ENCODE peak calls at places on chromosome 6, in ten cellular contexts. T is tibial artery; M is right cardiac atrium; Q is PC-3; N is upper lobe of right lung; K is CD4-positive, alpha-beta memory T cell; R is GM23248; H is cardiac muscle cell; Z is CD8-positive, alpha-beta T cell; L is brain microvascular endothelial cell. E is an unnamed sample.
A peak's percentile ranks its signal among the peaks of the same experiment; 100 is the strongest.

GRCh38 chr6:16377470-16377869 is 139.1 kb downstream of the GMPR start:
- DNase-seq in T (no peak), M (no peak), Q (no peak), N (no peak), K (no peak), R (no peak), H (no peak), Z (no peak), L (no peak), E (no peak)

GRCh38 chr6:22322103-22322882 is 25.5 kb upstream of the PRL start:
- DNase-seq in T (no peak), M (no peak), Q (no peak), N (no peak), K (no peak), R (no peak), H (no peak), Z (no peak), L (no peak), E (no peak)

GRCh38 chr6:114058435-114058834 is 87.5 kb upstream of the HDAC2 start:
- DNase-seq in T (no peak), M (no peak), Q (no peak), N (no peak), K (no peak), R (no peak), H (no peak), Z (no peak), L (no peak), E (no peak)

GRCh38 chr6:75143186-75143585 is 62.7 kb downstream of the COL12A1 start:
- DNase-seq in T (no peak), M (no peak), Q (no peak), N (no peak), K (no peak), R (peak; percentile 91), H (peak; percentile 71), Z (no peak), L (peak; percentile 81), E (no peak)

GRCh38 chr6:130615816-130616215 is 211.4 kb upstream of the SMLR1 start:
- DNase-seq in T (no peak), M (no peak), Q (no peak), N (no peak), K (no peak), R (no peak), H (no peak), Z (no peak), L (no peak), E (no peak)

GRCh38 chr6:167974644-167975344 is 22.7 kb upstream of the KIF25 start:
- DNase-seq in T (no peak), M (no peak), Q (peak; percentile 65), N (no peak), K (no peak), R (no peak), H (no peak), Z (no peak), L (peak; percentile 67), E (no peak)

GRCh38 chr6:128068110-128068460 is 167.2 kb upstream of the THEMIS start:
- DNase-seq in T (no peak), M (peak; percentile 46), Q (no peak), N (no peak), K (no peak), R (no peak), H (no peak), Z (no peak), L (no peak), E (no peak)

GRCh38 chr6:143400258-143401059 is 50.0 kb downstream of the ADAT2 start:
- DNase-seq in T (peak; percentile 71), M (peak; percentile 39), Q (peak; percentile 46), N (no peak), K (peak; percentile 7), R (no peak), H (peak; percentile 42), Z (no peak), L (no peak), E (no peak)

GRCh38 chr6:5084787-5085637 is at the start of gene PPP1R3G:
- DNase-seq in T (peak; percentile 79), M (peak; percentile 85), Q (peak; percentile 53), N (peak; percentile 70), K (no peak), R (peak; percentile 84), H (peak; percentile 75), Z (no peak), L (peak; percentile 35), E (no peak)

DNA sequence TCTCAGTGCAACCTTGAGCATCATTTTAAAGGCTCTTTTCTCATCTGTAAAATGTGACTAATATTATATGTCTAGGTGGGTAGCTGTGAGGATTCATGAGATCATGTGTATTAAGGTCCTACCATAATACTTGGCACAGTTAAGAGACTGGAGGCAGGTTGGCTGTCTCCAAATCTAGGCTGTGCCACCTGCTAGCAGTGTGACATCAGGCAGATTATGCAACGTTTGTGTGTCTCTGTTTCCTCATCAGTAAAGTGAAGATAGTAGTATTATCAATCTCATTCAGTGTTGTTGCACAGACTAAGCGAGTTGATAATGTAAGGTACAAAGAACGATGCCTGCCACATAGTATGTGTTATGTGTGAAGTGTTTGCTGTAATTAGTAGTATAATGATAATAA is 227.4 kb downstream of the SAMD5 start:
- DNase-seq in T (no peak), M (no peak), Q (no peak), N (no peak), K (no peak), R (no peak), H (no peak), Z (no peak), L (no peak), E (no peak)
- H3K27ac ChIP-seq in T (no peak overlapping the region), M (no peak overlapping the region), Q (no peak overlapping the region), N (no peak overlapping the region), K (no peak overlapping the region), R (no peak overlapping the region), H (no peak overlapping the region), Z (no peak overlapping the region), L (no peak overlapping the region), E (no peak overlapping the region)

GRCh38 chr6:67889682-67889995 is 745.4 kb upstream of the ADGRB3 start:
- DNase-seq in T (no peak), M (no peak), Q (no peak), N (no peak), K (no peak), R (no peak), H (no peak), Z (no peak), L (no peak), E (no peak)
- H3K4me3 ChIP-seq in T (no peak overlapping the region), M (no peak overlapping the region), Q (no peak overlapping the region), N (no peak overlapping the region), K (no peak overlapping the region), R (no peak overlapping the region), H (no peak overlapping the region), Z (no peak overlapping the region), L (no peak overlapping the region), E (no peak overlapping the region)

GRCh38 chr6:37706749-37707148 is 9.1 kb upstream of the MDGA1 start:
- DNase-seq in T (no peak), M (no peak), Q (no peak), N (no peak), K (no peak), R (no peak), H (no peak), Z (no peak), L (no peak), E (no peak)
- H3K27me3 ChIP-seq in T (no peaks in the 10 kb centered on the region), M (no peaks in the 10 kb centered on the region), Q (no peaks in the 10 kb centered on the region), N (no peaks in the 10 kb centered on the region), K (no peaks in the 10 kb centered on the region), R (no peaks in the 10 kb centered on the region), H (peaks cover 1% of the 10 kb centered on the region), Z (no peaks in the 10 kb centered on the region), L (no peaks in the 10 kb centered on the region), E (no peaks in the 10 kb centered on the region)

DNA sequence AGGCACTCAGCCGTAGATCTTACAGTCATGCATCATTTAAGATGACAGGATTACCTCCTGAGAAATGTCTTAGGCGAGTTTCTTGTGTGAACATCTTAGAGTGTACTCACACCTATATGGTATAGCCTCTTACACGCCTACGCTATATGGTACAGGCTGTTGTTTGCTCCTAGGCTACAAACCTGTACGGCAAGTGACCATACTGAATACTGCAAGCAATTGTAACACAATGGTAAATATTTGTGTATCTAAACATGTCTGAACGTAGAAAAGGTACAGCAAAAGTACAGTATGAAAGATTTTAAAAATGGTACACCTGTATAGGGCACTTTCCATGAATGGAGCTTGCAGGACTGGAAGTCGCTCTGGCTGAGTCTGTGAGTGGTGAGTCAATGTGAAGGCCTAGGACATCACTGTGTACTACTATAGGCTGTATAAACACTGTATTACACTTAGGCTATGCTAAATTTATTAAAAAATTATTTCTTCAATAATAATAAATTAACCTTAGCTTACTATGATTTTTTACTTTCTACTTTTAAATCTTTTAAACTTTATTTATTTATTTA is 540 bp upstream of the IL20RA start:
- DNase-seq in T (no peak), M (no peak), Q (peak; percentile 47), N (no peak), K (no peak), R (no peak), H (no peak), Z (no peak), L (no peak), E (no peak)
- H3K27ac ChIP-seq in T (no peak overlapping the region), M (no peak overlapping the region), Q (peak overlapping the region; percentile 60), N (peak overlapping the region; percentile 80), K (no peak overlapping the region), R (no peak overlapping the region), H (no peak overlapping the region), Z (no peak overlapping the region), L (no peak overlapping the region), E (no peak overlapping the region)

GRCh38 chr6:163836916-163837660 is 422.6 kb downstream of the QKI start:
- DNase-seq in T (no peak), M (no peak), Q (no peak), N (no peak), K (no peak), R (no peak), H (no peak), Z (no peak), L (no peak), E (no peak)

GRCh38 chr6:163839296-163839695 is 424.8 kb downstream of the QKI start:
- DNase-seq in T (no peak), M (no peak), Q (no peak), N (no peak), K (no peak), R (no peak), H (no peak), Z (no peak), L (no peak), E (no peak)

GRCh38 chr6:163834226-163834970 is 419.9 kb downstream of the QKI start:
- DNase-seq in T (no peak), M (peak; percentile 39), Q (no peak), N (no peak), K (no peak), R (no peak), H (no peak), Z (no peak), L (no peak), E (no peak)

GRCh38 chr6:163835772-163836171 is 421.3 kb downstream of the QKI start:
- DNase-seq in T (no peak), M (no peak), Q (no peak), N (no peak), K (no peak), R (no peak), H (no peak), Z (no peak), L (no peak), E (no peak)

DNA sequence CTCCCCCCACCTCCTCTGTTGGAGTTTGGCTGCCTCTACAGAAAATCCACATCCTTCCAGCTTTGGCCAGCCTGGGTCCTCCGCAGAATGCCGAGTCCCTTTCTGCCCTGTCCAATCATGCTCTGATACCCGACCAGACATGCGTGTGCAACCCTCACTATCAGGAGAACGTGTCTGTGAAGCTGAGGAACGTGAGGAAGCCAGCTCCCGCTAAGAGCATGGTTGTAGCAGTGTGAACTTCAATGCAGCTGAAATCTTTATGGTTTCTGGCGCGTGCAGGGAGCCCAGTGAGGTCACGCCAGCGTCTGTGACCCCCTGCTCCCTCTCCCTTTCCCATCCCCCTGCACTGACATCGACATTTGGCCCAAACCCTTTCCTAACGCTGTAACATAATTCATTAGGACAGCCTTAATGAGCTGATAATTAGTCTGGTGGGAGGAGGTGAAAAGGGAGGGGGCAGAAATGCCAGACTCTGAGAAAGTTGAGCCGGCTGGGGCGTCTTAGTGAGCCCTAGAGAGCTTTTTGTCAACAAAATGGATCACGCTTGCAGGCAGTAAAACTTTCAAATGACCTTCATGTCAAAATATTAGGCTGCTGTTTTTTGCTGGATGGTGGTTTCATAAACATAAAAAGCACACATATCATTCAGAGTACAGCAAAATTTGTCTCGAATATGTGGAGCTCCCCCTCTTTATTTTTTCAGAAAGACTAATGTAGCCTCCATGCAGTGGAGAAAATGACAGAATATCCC is 423.3 kb downstream of the QKI start:
- DNase-seq in T (no peak), M (peak; percentile 60), Q (no peak), N (no peak), K (no peak), R (peak; percentile 12), H (peak; percentile 12), Z (no peak), L (no peak), E (no peak)
- H3K4me3 ChIP-seq in T (no peak overlapping the region), M (no peak overlapping the region), Q (no peak overlapping the region), N (peak overlapping the region; percentile 21), K (no peak overlapping the region), R (no peak overlapping the region), H (no peak overlapping the region), Z (no peak overlapping the region), L (peak overlapping the region; percentile 17), E (no peak overlapping the region)

E was measured in effector memory CD4-positive, alpha-beta T cell.